ENCODE peak calls at places on chromosomes 5 and 9, in six cellular contexts. A is CD8-positive, alpha-beta T cell; C is GM23248; S is naive thymus-derived CD4-positive, alpha-beta T cell; G is cardiac muscle cell; E is IMR-90. U is an unnamed sample. For H3K36me3, the result is how much of the 10 kb centered on the place peaks cover.

GRCh38 chr5:104754311-104754995 is 1191.9 kb upstream of the NUDT12 start:
- DNase-seq in A (no peak), C (no peak), S (no peak), G (no peak), E (no peak), U (no peak)

GRCh38 chr5:4941957-4942830 is 197.9 kb upstream of the ADAMTS16 start:
- DNase-seq in A (no peak), C (peak), S (no peak), G (no peak), E (no peak), U (no peak)

GRCh38 chr5:56025303-56025885 is 30.6 kb upstream of the IL6ST start:
- DNase-seq in A (no peak), C (peak), S (no peak), G (no peak), E (peak), U (no peak)

GRCh38 chr5:159175547-159175946 is 33.8 kb downstream of the RNF145 start:
- DNase-seq in A (no peak), C (peak), S (no peak), G (peak), E (peak), U (peak)

GRCh38 chr5:139419793-139420192 is 15.9 kb upstream of the SPATA24 start:
- DNase-seq in A (no peak), C (no peak), S (no peak), G (no peak), E (no peak), U (no peak)

GRCh38 chr9:4116708-4117460 is 183.0 kb downstream of the GLIS3 start:
- DNase-seq in A (no peak), C (peak), S (no peak), G (peak), E (no peak), U (no peak)

GRCh38 chr5:170333161-170333909 is 35.8 kb upstream of the LCP2 start:
- DNase-seq in A (peak), C (peak), S (peak), G (no peak), E (no peak), U (peak)

GRCh38 chr5:16934123-16934522 is 2.0 kb downstream of the MYO10 start:
- DNase-seq in A (peak), C (peak), S (no peak), G (peak), E (peak), U (no peak)

GRCh38 chr5:132025403-132025971 is 14.0 kb upstream of the ACSL6 start:
- DNase-seq in A (no peak), C (no peak), S (no peak), G (no peak), E (no peak), U (no peak)

GRCh38 chr9:21267806-21268657 is 28.2 kb upstream of the IFNA14 start:
- DNase-seq in A (no peak), C (no peak), S (no peak), G (no peak), E (no peak), U (no peak)

GRCh38 chr5:50867140-50867539 is 200.7 kb downstream of the PARP8 start:
- DNase-seq in A (no peak), C (no peak), S (no peak), G (no peak), E (no peak), U (no peak)

GRCh38 chr9:4689687-4690104 is 10.3 kb downstream of the CDC37L1 start:
- DNase-seq in A (no peak), C (peak), S (no peak), G (no peak), E (peak), U (no peak)

GRCh38 chr9:84711936-84712335 is 42.4 kb downstream of the NTRK2 start:
- DNase-seq in A (no peak), C (peak), S (no peak), G (peak), E (no peak), U (no peak)

GRCh38 chr5:50583621-50584020 is 82.8 kb upstream of the PARP8 start:
- DNase-seq in A (no peak), C (no peak), S (no peak), G (no peak), E (no peak), U (no peak)

GRCh38 chr9:29044959-29045358 is 1471.7 kb upstream of the C9orf72 start:
- DNase-seq in A (no peak), C (no peak), S (no peak), G (peak), E (no peak), U (no peak)

GRCh38 chr5:139982157-139982974 is 60.7 kb downstream of the NRG2 start:
- DNase-seq in A (no peak), C (peak), S (no peak), G (peak), E (peak), U (no peak)

GRCh38 chr5:149902177-149902576 is 42.4 kb downstream of the PDE6A start:
- DNase-seq in A (no peak), C (no peak), S (no peak), G (no peak), E (no peak), U (no peak)

GRCh38 chr9:120388000-120388855 is 191.7 kb downstream of the CDK5RAP2 start:
- DNase-seq in A (no peak), C (no peak), S (no peak), G (no peak), E (no peak), U (no peak)

GRCh38 chr9:79929285-79929684 is 357.5 kb downstream of the TLE4 start:
- DNase-seq in A (no peak), C (no peak), S (no peak), G (no peak), E (no peak), U (no peak)

GRCh38 chr5:125633523-125633922 is 789.7 kb upstream of the GRAMD2B start:
- DNase-seq in A (no peak), C (no peak), S (no peak), G (no peak), E (no peak), U (no peak)

GRCh38 chr5:179610903-179611265 is 12.6 kb downstream of the HNRNPH1 start:
- DNase-seq in A (no peak), C (no peak), S (no peak), G (no peak), E (no peak), U (no peak)
- H3K36me3 ChIP-seq in A (half or more), C (half or more), S (half or more), G (half or more), E (half or more), U (half or more)

GRCh38 chr9:71929791-71930440 is 18.5 kb downstream of the C9orf85 start:
- DNase-seq in A (no peak), C (peak), S (no peak), G (no peak), E (peak), U (no peak)
- H3K36me3 ChIP-seq in A (under half), C (under half), S (under half), G (under half), E (under half), U (under half)

GRCh38 chr5:177531209-177531940 is 14.6 kb upstream of the DDX41 start:
- DNase-seq in A (no peak), C (no peak), S (no peak), G (no peak), E (no peak), U (no peak)

GRCh38 chr5:177530638-177531037 is 13.9 kb upstream of the DDX41 start:
- DNase-seq in A (no peak), C (no peak), S (no peak), G (no peak), E (no peak), U (no peak)

GRCh38 chr5:177527595-177527994 is 10.8 kb upstream of the DDX41 start:
- DNase-seq in A (no peak), C (no peak), S (no peak), G (no peak), E (no peak), U (no peak)

GRCh38 chr5:177528631-177529030 is 11.9 kb upstream of the DDX41 start:
- DNase-seq in A (no peak), C (no peak), S (no peak), G (no peak), E (no peak), U (no peak)

DNA sequence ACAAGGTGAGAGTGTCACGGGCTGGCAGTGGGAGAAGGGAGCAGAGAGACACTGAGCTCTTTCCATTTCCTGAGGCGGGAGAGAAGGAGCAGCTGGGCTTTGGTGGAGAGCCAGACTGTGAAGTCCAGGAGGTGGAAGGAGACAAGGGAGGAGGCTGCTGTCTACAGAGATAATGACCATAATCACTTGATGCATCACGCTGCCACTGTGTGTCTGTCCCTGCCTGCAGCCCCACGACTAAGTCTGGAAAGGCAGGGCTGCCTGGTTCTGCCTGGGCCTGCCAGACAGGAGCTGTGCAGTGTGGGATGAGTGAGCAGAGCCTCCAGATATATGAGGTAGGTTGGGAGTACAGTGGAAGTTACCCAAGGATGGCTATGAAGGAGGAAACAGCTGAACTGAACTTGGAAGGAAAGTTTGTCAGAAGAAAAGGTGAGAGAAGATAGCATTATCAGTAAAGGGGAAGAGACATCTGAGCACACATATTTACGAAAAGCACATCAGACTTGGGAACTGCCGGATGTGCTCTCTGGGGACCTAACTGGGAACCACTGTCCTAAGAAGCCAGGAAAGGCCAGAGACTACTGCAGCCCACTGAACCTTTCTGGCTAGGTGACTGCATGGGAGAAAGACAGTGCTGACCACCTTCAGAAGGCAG is 12.6 kb upstream of the DDX41 start:
- DNase-seq in A (no peak), C (no peak), S (no peak), G (no peak), E (no peak), U (no peak)
- H3K36me3 ChIP-seq in A (under half), C (under half), S (half or more), G (under half), E (half or more), U (half or more)

GRCh38 chr9:36877239-36877638 is 156.8 kb downstream of the PAX5 start:
- DNase-seq in A (no peak), C (no peak), S (no peak), G (no peak), E (no peak), U (no peak)
- H3K36me3 ChIP-seq in A (under half), C (under half), S (under half), G (under half), E (under half), U (under half)

DNA sequence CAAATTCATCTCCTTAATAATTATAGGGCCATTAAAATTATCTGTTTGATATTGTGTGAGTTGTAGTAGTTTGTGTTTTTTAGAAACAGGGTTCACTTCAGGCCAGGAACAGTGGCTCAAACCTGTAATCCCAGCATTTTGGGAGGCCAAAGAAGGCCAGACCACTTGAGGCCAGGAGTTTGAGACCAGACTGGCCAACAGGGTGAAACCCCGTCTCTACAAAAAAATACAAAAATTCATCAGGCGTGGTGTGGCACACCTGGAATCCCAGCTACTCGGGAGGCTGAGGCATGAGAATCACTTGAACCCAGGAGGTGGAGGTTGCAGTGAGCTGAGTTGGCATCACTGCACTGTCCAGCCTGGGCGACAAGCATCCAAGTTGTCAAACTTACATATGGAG is 57.0 kb downstream of the IARS1 start:
- DNase-seq in A (no peak), C (no peak), S (no peak), G (no peak), E (no peak), U (no peak)
- H3K36me3 ChIP-seq in A (under half), C (half or more), S (under half), G (half or more), E (under half), U (half or more)